ENCODE peak calls at places on chromosomes 6 and 20, in seven cellular contexts. One of them, this sample, is unnamed.

GRCh38 chr6:71181565-71181964 is 107.0 kb upstream of the OGFRL1 start:
- DNase-seq in cerebellum: no peak
- DNase-seq in right cardiac atrium: no peak
- DNase-seq in activated CD4-positive, alpha-beta T cell treated with anti-CD3 and anti-CD28 coated beads for 48 hours: no peak
- DNase-seq in hippocampal formation: no peak
- DNase-seq in stimulated activated naive B cell treated with anti-CD40 and anti-IgM and Interleukin-4, amounts not matched to agents 10 μg/mL and 1 μg/mL and 100 μg/mL, for 72 hours: no peak
- DNase-seq in heart left ventricle: no peak
- DNase-seq in this sample: no peak

GRCh38 chr6:159077123-159077522 is 32.3 kb upstream of the TAGAP start:
- DNase-seq in cerebellum: no peak
- DNase-seq in right cardiac atrium: no peak
- DNase-seq in activated CD4-positive, alpha-beta T cell treated with anti-CD3 and anti-CD28 coated beads for 48 hours: peak; percentile 51
- DNase-seq in hippocampal formation: no peak
- DNase-seq in stimulated activated naive B cell treated with anti-CD40 and anti-IgM and Interleukin-4, amounts not matched to agents 10 μg/mL and 1 μg/mL and 100 μg/mL, for 72 hours: no peak
- DNase-seq in heart left ventricle: no peak
- DNase-seq in this sample: peak; percentile 20

GRCh38 chr6:132961610-132962009 is 147.2 kb downstream of the RPS12 start:
- DNase-seq in cerebellum: no peak
- DNase-seq in right cardiac atrium: no peak
- DNase-seq in activated CD4-positive, alpha-beta T cell treated with anti-CD3 and anti-CD28 coated beads for 48 hours: peak; percentile 4
- DNase-seq in hippocampal formation: no peak
- DNase-seq in stimulated activated naive B cell treated with anti-CD40 and anti-IgM and Interleukin-4, amounts not matched to agents 10 μg/mL and 1 μg/mL and 100 μg/mL, for 72 hours: no peak
- DNase-seq in heart left ventricle: no peak
- DNase-seq in this sample: no peak

GRCh38 chr6:159969921-159970320 is 1.0 kb downstream of the IGF2R start:
- DNase-seq in cerebellum: peak; percentile 47
- DNase-seq in right cardiac atrium: no peak
- DNase-seq in activated CD4-positive, alpha-beta T cell treated with anti-CD3 and anti-CD28 coated beads for 48 hours: peak; percentile 39
- DNase-seq in hippocampal formation: peak; percentile 18
- DNase-seq in stimulated activated naive B cell treated with anti-CD40 and anti-IgM and Interleukin-4, amounts not matched to agents 10 μg/mL and 1 μg/mL and 100 μg/mL, for 72 hours: no peak
- DNase-seq in heart left ventricle: peak; percentile 65
- DNase-seq in this sample: peak; percentile 74

GRCh38 chr6:113719545-113719944 is 137.6 kb upstream of the MARCKS start:
- DNase-seq in cerebellum: no peak
- DNase-seq in right cardiac atrium: no peak
- DNase-seq in activated CD4-positive, alpha-beta T cell treated with anti-CD3 and anti-CD28 coated beads for 48 hours: no peak
- DNase-seq in hippocampal formation: no peak
- DNase-seq in stimulated activated naive B cell treated with anti-CD40 and anti-IgM and Interleukin-4, amounts not matched to agents 10 μg/mL and 1 μg/mL and 100 μg/mL, for 72 hours: no peak
- DNase-seq in heart left ventricle: no peak
- DNase-seq in this sample: no peak

GRCh38 chr6:151690303-151690702 is 117.2 kb upstream of the ESR1 start:
- DNase-seq in cerebellum: no peak
- DNase-seq in right cardiac atrium: no peak
- DNase-seq in activated CD4-positive, alpha-beta T cell treated with anti-CD3 and anti-CD28 coated beads for 48 hours: no peak
- DNase-seq in hippocampal formation: no peak
- DNase-seq in stimulated activated naive B cell treated with anti-CD40 and anti-IgM and Interleukin-4, amounts not matched to agents 10 μg/mL and 1 μg/mL and 100 μg/mL, for 72 hours: no peak
- DNase-seq in heart left ventricle: no peak
- DNase-seq in this sample: no peak

GRCh38 chr6:111201764-111202163 is 114.5 kb downstream of the SLC16A10 start:
- DNase-seq in cerebellum: no peak
- DNase-seq in right cardiac atrium: no peak
- DNase-seq in activated CD4-positive, alpha-beta T cell treated with anti-CD3 and anti-CD28 coated beads for 48 hours: no peak
- DNase-seq in hippocampal formation: no peak
- DNase-seq in stimulated activated naive B cell treated with anti-CD40 and anti-IgM and Interleukin-4, amounts not matched to agents 10 μg/mL and 1 μg/mL and 100 μg/mL, for 72 hours: no peak
- DNase-seq in heart left ventricle: no peak
- DNase-seq in this sample: no peak

GRCh38 chr20:22584630-22584921 is 204 bp upstream of the FOXA2 start:
- DNase-seq in cerebellum: no peak
- DNase-seq in right cardiac atrium: no peak
- DNase-seq in activated CD4-positive, alpha-beta T cell treated with anti-CD3 and anti-CD28 coated beads for 48 hours: no peak
- DNase-seq in hippocampal formation: no peak
- DNase-seq in stimulated activated naive B cell treated with anti-CD40 and anti-IgM and Interleukin-4, amounts not matched to agents 10 μg/mL and 1 μg/mL and 100 μg/mL, for 72 hours: no peak
- DNase-seq in heart left ventricle: no peak
- DNase-seq in this sample: no peak

GRCh38 chr6:158402184-158402583 is 89.9 kb downstream of the TULP4 start:
- DNase-seq in cerebellum: no peak
- DNase-seq in right cardiac atrium: no peak
- DNase-seq in activated CD4-positive, alpha-beta T cell treated with anti-CD3 and anti-CD28 coated beads for 48 hours: no peak
- DNase-seq in hippocampal formation: no peak
- DNase-seq in stimulated activated naive B cell treated with anti-CD40 and anti-IgM and Interleukin-4, amounts not matched to agents 10 μg/mL and 1 μg/mL and 100 μg/mL, for 72 hours: no peak
- DNase-seq in heart left ventricle: no peak
- DNase-seq in this sample: no peak

GRCh38 chr20:33947709-33948295 is 45.9 kb upstream of the RALY start:
- DNase-seq in cerebellum: no peak
- DNase-seq in right cardiac atrium: no peak
- DNase-seq in activated CD4-positive, alpha-beta T cell treated with anti-CD3 and anti-CD28 coated beads for 48 hours: peak; percentile 69
- DNase-seq in hippocampal formation: no peak
- DNase-seq in stimulated activated naive B cell treated with anti-CD40 and anti-IgM and Interleukin-4, amounts not matched to agents 10 μg/mL and 1 μg/mL and 100 μg/mL, for 72 hours: peak; percentile 23
- DNase-seq in heart left ventricle: no peak
- DNase-seq in this sample: no peak

GRCh38 chr6:167676666-167677421 is 149.9 kb upstream of the AFDN start:
- DNase-seq in cerebellum: no peak
- DNase-seq in right cardiac atrium: no peak
- DNase-seq in activated CD4-positive, alpha-beta T cell treated with anti-CD3 and anti-CD28 coated beads for 48 hours: no peak
- DNase-seq in hippocampal formation: no peak
- DNase-seq in stimulated activated naive B cell treated with anti-CD40 and anti-IgM and Interleukin-4, amounts not matched to agents 10 μg/mL and 1 μg/mL and 100 μg/mL, for 72 hours: no peak
- DNase-seq in heart left ventricle: peak; percentile 70
- DNase-seq in this sample: peak; percentile 57

GRCh38 chr20:2519115-2519815 is 10.6 kb upstream of the ZNF343 start:
- DNase-seq in cerebellum: no peak
- DNase-seq in right cardiac atrium: no peak
- DNase-seq in activated CD4-positive, alpha-beta T cell treated with anti-CD3 and anti-CD28 coated beads for 48 hours: no peak
- DNase-seq in hippocampal formation: no peak
- DNase-seq in stimulated activated naive B cell treated with anti-CD40 and anti-IgM and Interleukin-4, amounts not matched to agents 10 μg/mL and 1 μg/mL and 100 μg/mL, for 72 hours: no peak
- DNase-seq in heart left ventricle: no peak
- DNase-seq in this sample: no peak

GRCh38 chr6:138370631-138371451 is 6.9 kb upstream of the SMIM28 start:
- DNase-seq in cerebellum: no peak
- DNase-seq in right cardiac atrium: no peak
- DNase-seq in activated CD4-positive, alpha-beta T cell treated with anti-CD3 and anti-CD28 coated beads for 48 hours: no peak
- DNase-seq in hippocampal formation: no peak
- DNase-seq in stimulated activated naive B cell treated with anti-CD40 and anti-IgM and Interleukin-4, amounts not matched to agents 10 μg/mL and 1 μg/mL and 100 μg/mL, for 72 hours: no peak
- DNase-seq in heart left ventricle: no peak
- DNase-seq in this sample: no peak

GRCh38 chr6:119467478-119468081 is 118.0 kb upstream of the MAN1A1 start:
- DNase-seq in cerebellum: no peak
- DNase-seq in right cardiac atrium: no peak
- DNase-seq in activated CD4-positive, alpha-beta T cell treated with anti-CD3 and anti-CD28 coated beads for 48 hours: no peak
- DNase-seq in hippocampal formation: no peak
- DNase-seq in stimulated activated naive B cell treated with anti-CD40 and anti-IgM and Interleukin-4, amounts not matched to agents 10 μg/mL and 1 μg/mL and 100 μg/mL, for 72 hours: no peak
- DNase-seq in heart left ventricle: no peak
- DNase-seq in this sample: no peak

GRCh38 chr6:74070091-74070490 is 374.1 kb downstream of the CD109 start:
- DNase-seq in cerebellum: no peak
- DNase-seq in right cardiac atrium: no peak
- DNase-seq in activated CD4-positive, alpha-beta T cell treated with anti-CD3 and anti-CD28 coated beads for 48 hours: no peak
- DNase-seq in hippocampal formation: no peak
- DNase-seq in stimulated activated naive B cell treated with anti-CD40 and anti-IgM and Interleukin-4, amounts not matched to agents 10 μg/mL and 1 μg/mL and 100 μg/mL, for 72 hours: no peak
- DNase-seq in heart left ventricle: no peak
- DNase-seq in this sample: no peak

This sample was measured in adrenal gland.